ENCODE peak calls at places on chromosomes 2 and 18, in five cellular contexts. F, A, Z, Q and Y are unnamed samples.

GRCh38 chr18:74521068-74521725 is 13.1 kb upstream of the CNDP1 start:
- DNase-seq in F (no peak), A (no peak), Z (no peak), Q (no peak), Y (no peak)

GRCh38 chr2:161436411-161436810 is 20.3 kb downstream of the TBR1 start:
- DNase-seq in F (no peak), A (no peak), Z (no peak), Q (no peak), Y (no peak)

GRCh38 chr2:219155054-219155644 is 5.5 kb downstream of the NHEJ1 start:
- DNase-seq in F (no peak), A (no peak), Z (no peak), Q (no peak), Y (peak; percentile 14)

GRCh38 chr18:58105206-58105907 is 61.3 kb downstream of the NEDD4L start:
- DNase-seq in F (no peak), A (no peak), Z (no peak), Q (no peak), Y (no peak)

GRCh38 chr2:160210599-160211138 is 10.6 kb upstream of the ITGB6 start:
- DNase-seq in F (peak; percentile 78), A (peak; percentile 82), Z (peak; percentile 80), Q (peak; percentile 75), Y (peak; percentile 6)

GRCh38 chr2:133489641-133490411 is 78.4 kb downstream of the NCKAP5 start:
- DNase-seq in F (no peak), A (no peak), Z (peak; percentile 65), Q (no peak), Y (no peak)

GRCh38 chr2:27720004-27720551 is 51.4 kb upstream of the MRPL33 start:
- DNase-seq in F (peak; percentile 50), A (no peak), Z (peak; percentile 84), Q (no peak), Y (no peak)

GRCh38 chr2:114384441-114384840 is 58.0 kb upstream of the DPP10 start:
- DNase-seq in F (no peak), A (no peak), Z (no peak), Q (no peak), Y (no peak)

GRCh38 chr18:54080854-54081253 is 143.6 kb downstream of the MBD2 start:
- DNase-seq in F (no peak), A (no peak), Z (no peak), Q (no peak), Y (no peak)

GRCh38 chr18:75269140-75269676 is 58.6 kb downstream of the TSHZ1 start:
- DNase-seq in F (no peak), A (no peak), Z (no peak), Q (no peak), Y (no peak)

GRCh38 chr2:111930875-111931274 is 32.5 kb downstream of the MERTK start:
- DNase-seq in F (no peak), A (no peak), Z (no peak), Q (no peak), Y (no peak)

GRCh38 chr2:73264783-73265182 is 19.5 kb downstream of the FBXO41 start:
- DNase-seq in F (no peak), A (no peak), Z (no peak), Q (no peak), Y (no peak)

GRCh38 chr2:142544173-142544572 is 333.3 kb upstream of the KYNU start:
- DNase-seq in F (no peak), A (no peak), Z (no peak), Q (no peak), Y (no peak)

GRCh38 chr2:176129013-176129796 is at the start of gene HOXD8:
- DNase-seq in F (no peak), A (no peak), Z (peak; percentile 80), Q (peak; percentile 81), Y (no peak)

GRCh38 chr18:49227456-49227855 is 233.0 kb downstream of the DYM start:
- DNase-seq in F (peak; percentile 11), A (no peak), Z (no peak), Q (no peak), Y (no peak)

GRCh38 chr2:46900381-46900780 is 15.2 kb downstream of the MCFD2 start:
- DNase-seq in F (no peak), A (no peak), Z (no peak), Q (no peak), Y (no peak)

GRCh38 chr2:234795272-234795920 is 156.4 kb upstream of the SH3BP4 start:
- DNase-seq in F (no peak), A (no peak), Z (no peak), Q (no peak), Y (no peak)

GRCh38 chr2:179843541-179843940 is 17.9 kb downstream of the ZNF385B start:
- DNase-seq in F (no peak), A (no peak), Z (no peak), Q (no peak), Y (no peak)

GRCh38 chr2:128346811-128347558 is 28.3 kb upstream of the HS6ST1 start:
- DNase-seq in F (no peak), A (no peak), Z (no peak), Q (no peak), Y (no peak)

GRCh38 chr2:58764321-58765099 is 523.4 kb upstream of the FANCL start:
- DNase-seq in F (no peak), A (no peak), Z (no peak), Q (no peak), Y (no peak)

GRCh38 chr2:190359896-190360376 is 16.5 kb downstream of the INPP1 start:
- DNase-seq in F (peak; percentile 29), A (peak; percentile 15), Z (peak; percentile 77), Q (no peak), Y (no peak)

GRCh38 chr2:45279356-45279755 is 270.1 kb upstream of the SIX2 start:
- DNase-seq in F (no peak), A (no peak), Z (no peak), Q (no peak), Y (no peak)

GRCh38 chr2:119575439-119575838 is 31.2 kb downstream of the CFAP221 start:
- DNase-seq in F (no peak), A (no peak), Z (no peak), Q (no peak), Y (no peak)